ENCODE peak calls at places on chromosomes 3 and 15, in four cellular contexts. K, H, M and E are unnamed samples.

GRCh38 chr3:172347895-172348680 is 100.2 kb downstream of the GHSR start:
- DNase-seq in K (no peak), H (peak), M (no peak), E (no peak)

GRCh38 chr3:152222327-152222726 is 46.4 kb upstream of the MBNL1 start:
- DNase-seq in K (no peak), H (no peak), M (no peak), E (no peak)

GRCh38 chr15:43185161-43186002 is at the start of gene CCNDBP1:
- DNase-seq in K (peak), H (peak), M (peak), E (peak)

GRCh38 chr15:77066961-77067690 is 3.8 kb downstream of the TSPAN3 start:
- DNase-seq in K (no peak), H (peak), M (no peak), E (no peak)

GRCh38 chr15:72782274-72782992 is 1.1 kb downstream of the ADPGK start:
- DNase-seq in K (no peak), H (no peak), M (no peak), E (no peak)

GRCh38 chr3:132785292-132785691 is 63.1 kb upstream of the NPHP3 start:
- DNase-seq in K (no peak), H (no peak), M (no peak), E (no peak)

GRCh38 chr15:96720251-96720650 is 389.8 kb downstream of the NR2F2 start:
- DNase-seq in K (no peak), H (no peak), M (no peak), E (no peak)

GRCh38 chr3:144775581-144775980 is 804.0 kb downstream of the DIPK2A start:
- DNase-seq in K (no peak), H (no peak), M (no peak), E (no peak)

GRCh38 chr3:151290673-151291072 is 12.3 kb upstream of the P2RY14 start:
- DNase-seq in K (no peak), H (peak), M (no peak), E (no peak)

GRCh38 chr15:70853855-70854668 is at the start of gene LARP6:
- DNase-seq in K (no peak), H (peak), M (peak), E (no peak)

GRCh38 chr3:130737622-130738021 is 9.0 kb downstream of the PIK3R4 start:
- DNase-seq in K (no peak), H (no peak), M (no peak), E (no peak)

GRCh38 chr3:186340211-186340610 is 21.8 kb downstream of the DGKG start:
- DNase-seq in K (no peak), H (no peak), M (no peak), E (no peak)

GRCh38 chr3:79199966-79200365 is 567.8 kb downstream of the ROBO1 start:
- DNase-seq in K (no peak), H (no peak), M (no peak), E (no peak)